ENCODE peak calls at places on chromosomes 3 and 15, in ten cellular contexts. W, F, T, M, S, D, I, G, O and L are unnamed samples.
A peak's percentile ranks its signal among the peaks of the same experiment; 100 is the strongest.

GRCh38 chr3:52240886-52241244 is 1.9 kb upstream of the TWF2 start:
- DNase-seq in W (no peak), F (no peak), T (no peak), M (no peak), S (no peak), D (no peak), I (no peak), G (no peak), O (no peak), L (no peak)

GRCh38 chr15:39301589-39301999 is 279.3 kb upstream of the THBS1 start:
- DNase-seq in W (no peak), F (peak; percentile 16), T (no peak), M (no peak), S (no peak), D (peak; percentile 75), I (no peak), G (peak; percentile 72), O (no peak), L (no peak)

GRCh38 chr15:89077750-89078149 is 10.5 kb upstream of the ABHD2 start:
- DNase-seq in W (no peak), F (no peak), T (no peak), M (no peak), S (no peak), D (no peak), I (no peak), G (no peak), O (no peak), L (no peak)

GRCh38 chr3:55592572-55592971 is 105.5 kb upstream of the WNT5A start:
- DNase-seq in W (no peak), F (no peak), T (no peak), M (no peak), S (no peak), D (no peak), I (no peak), G (peak; percentile 68), O (no peak), L (no peak)

GRCh38 chr15:99909914-99910313 is 176.7 kb upstream of the LYSMD4 start:
- DNase-seq in W (no peak), F (no peak), T (no peak), M (peak; percentile 9), S (no peak), D (peak; percentile 15), I (no peak), G (no peak), O (no peak), L (peak; percentile 80)

GRCh38 chr3:128969993-128970740 is 23.7 kb downstream of the CFAP92 start:
- DNase-seq in W (peak; percentile 31), F (peak; percentile 51), T (no peak), M (peak; percentile 25), S (peak; percentile 63), D (peak; percentile 63), I (peak; percentile 35), G (peak; percentile 17), O (no peak), L (peak; percentile 83)

GRCh38 chr3:173371848-173372487 is 25.6 kb upstream of the NLGN1 start:
- DNase-seq in W (peak; percentile 33), F (peak; percentile 30), T (no peak), M (no peak), S (no peak), D (peak; percentile 58), I (no peak), G (peak; percentile 30), O (peak; percentile 22), L (peak; percentile 71)

GRCh38 chr3:196235452-196236122 is 19.3 kb downstream of the SLC51A start:
- DNase-seq in W (no peak), F (no peak), T (no peak), M (no peak), S (no peak), D (no peak), I (no peak), G (no peak), O (no peak), L (no peak)

GRCh38 chr15:42148808-42149492 is 7.5 kb downstream of the PLA2G4F start:
- DNase-seq in W (no peak), F (no peak), T (peak; percentile 41), M (no peak), S (no peak), D (no peak), I (no peak), G (no peak), O (no peak), L (no peak)

GRCh38 chr3:172210355-172210754 is 171.0 kb downstream of the FNDC3B start:
- DNase-seq in W (no peak), F (no peak), T (peak; percentile 79), M (no peak), S (no peak), D (peak; percentile 46), I (no peak), G (peak; percentile 76), O (no peak), L (no peak)

GRCh38 chr3:108283989-108284388 is 12.4 kb upstream of the HHLA2 start:
- DNase-seq in W (no peak), F (no peak), T (no peak), M (no peak), S (no peak), D (no peak), I (no peak), G (no peak), O (no peak), L (no peak)
- H3K27ac ChIP-seq in W (no peak overlapping the region), F (no peak overlapping the region), T (no peak overlapping the region), M (no peak overlapping the region), S (no peak overlapping the region), D (no peak overlapping the region), I (peak overlapping the region; percentile 58), G (no peak overlapping the region), O (no peak overlapping the region), L (no peak overlapping the region)

DNA sequence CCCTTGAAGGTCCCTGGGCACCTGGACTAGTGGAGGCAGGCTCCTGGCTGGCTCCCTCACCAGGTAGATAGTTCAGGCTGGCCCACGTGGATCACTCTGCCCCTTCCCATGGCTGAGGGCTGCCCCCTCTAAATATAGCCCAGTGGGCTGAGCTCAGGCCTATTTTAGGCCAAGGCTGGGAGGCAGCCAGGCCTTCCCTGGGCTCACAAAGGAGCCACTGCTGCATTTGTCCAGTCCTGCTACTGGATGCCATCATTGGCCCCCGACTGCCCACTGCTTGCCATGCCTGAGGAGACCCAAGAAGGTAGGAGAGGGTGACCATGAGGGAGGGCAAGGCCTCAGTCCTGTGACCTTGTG is at the start of gene LSMEM2:
- DNase-seq in W (no peak), F (no peak), T (no peak), M (no peak), S (no peak), D (no peak), I (no peak), G (no peak), O (no peak), L (no peak)
- H3K27ac ChIP-seq in W (peak within 1 kb of the TSS; percentile 27), F (peak within 1 kb of the TSS; percentile 16), T (peak within 1 kb of the TSS; percentile 67), M (no peak within 1 kb of the TSS), S (no peak within 1 kb of the TSS), D (peak within 1 kb of the TSS; percentile 76), I (no peak within 1 kb of the TSS), G (no peak within 1 kb of the TSS), O (no peak within 1 kb of the TSS), L (peak within 1 kb of the TSS; percentile 32)

GRCh38 chr15:31225356-31225955 is 101.2 kb upstream of the KLF13 start:
- DNase-seq in W (no peak), F (no peak), T (no peak), M (no peak), S (no peak), D (no peak), I (no peak), G (no peak), O (no peak), L (no peak)

GRCh38 chr15:31221936-31222515 is 104.6 kb upstream of the KLF13 start:
- DNase-seq in W (no peak), F (no peak), T (no peak), M (no peak), S (no peak), D (no peak), I (no peak), G (no peak), O (no peak), L (peak; percentile 64)

GRCh38 chr15:31222769-31223345 is 103.8 kb upstream of the KLF13 start:
- DNase-seq in W (no peak), F (no peak), T (no peak), M (no peak), S (no peak), D (no peak), I (no peak), G (no peak), O (no peak), L (no peak)

GRCh38 chr15:31226011-31226410 is 100.6 kb upstream of the KLF13 start:
- DNase-seq in W (no peak), F (no peak), T (no peak), M (no peak), S (no peak), D (no peak), I (no peak), G (no peak), O (no peak), L (no peak)

DNA sequence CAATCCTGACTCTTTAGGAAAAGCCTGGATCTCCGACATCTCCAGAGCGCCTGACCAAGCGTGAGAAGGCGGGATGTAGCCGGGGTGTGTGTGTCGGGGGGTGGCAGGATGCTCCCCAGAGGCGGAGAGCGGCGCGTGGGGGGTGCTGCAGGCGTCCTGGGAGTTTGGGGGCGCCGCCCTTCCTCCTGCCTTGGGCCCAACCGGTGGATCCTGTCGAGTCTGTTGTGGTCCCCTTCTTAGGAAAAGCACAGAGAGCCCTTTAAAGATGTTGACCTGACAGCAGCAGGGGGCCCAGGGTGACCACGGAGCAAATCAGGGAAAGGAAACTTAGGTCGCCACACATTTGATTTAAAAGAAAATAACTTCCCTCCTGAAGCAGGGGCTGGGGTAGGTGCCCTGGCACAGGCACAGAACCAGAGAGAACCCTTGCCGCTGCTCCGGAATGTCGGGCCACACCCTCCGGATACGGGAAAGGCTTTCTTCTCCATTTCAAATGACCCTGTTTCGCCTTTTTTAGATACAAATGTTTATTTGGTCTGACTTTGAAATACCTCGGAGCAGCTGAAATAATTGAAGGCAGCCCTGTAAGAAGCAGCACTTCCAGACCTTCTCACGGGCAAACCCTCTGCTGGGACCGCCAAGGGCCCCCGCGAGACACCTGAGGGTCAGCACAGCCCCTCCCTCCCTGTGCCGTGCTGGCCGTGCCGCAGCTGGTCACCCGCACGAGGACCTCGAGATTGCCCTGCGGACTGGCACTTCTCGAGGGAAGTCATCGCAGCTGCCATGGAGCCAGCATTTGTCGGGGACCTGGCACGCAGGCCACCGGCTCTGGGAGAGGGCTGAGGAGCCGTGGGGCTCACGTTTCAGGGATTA is 102.9 kb upstream of the KLF13 start:
- DNase-seq in W (no peak), F (no peak), T (no peak), M (no peak), S (no peak), D (no peak), I (no peak), G (no peak), O (no peak), L (no peak)
- H3K27ac ChIP-seq in W (peak overlapping the region; percentile 13), F (no peak overlapping the region), T (no peak overlapping the region), M (no peak overlapping the region), S (no peak overlapping the region), D (no peak overlapping the region), I (no peak overlapping the region), G (no peak overlapping the region), O (no peak overlapping the region), L (no peak overlapping the region)

DNA sequence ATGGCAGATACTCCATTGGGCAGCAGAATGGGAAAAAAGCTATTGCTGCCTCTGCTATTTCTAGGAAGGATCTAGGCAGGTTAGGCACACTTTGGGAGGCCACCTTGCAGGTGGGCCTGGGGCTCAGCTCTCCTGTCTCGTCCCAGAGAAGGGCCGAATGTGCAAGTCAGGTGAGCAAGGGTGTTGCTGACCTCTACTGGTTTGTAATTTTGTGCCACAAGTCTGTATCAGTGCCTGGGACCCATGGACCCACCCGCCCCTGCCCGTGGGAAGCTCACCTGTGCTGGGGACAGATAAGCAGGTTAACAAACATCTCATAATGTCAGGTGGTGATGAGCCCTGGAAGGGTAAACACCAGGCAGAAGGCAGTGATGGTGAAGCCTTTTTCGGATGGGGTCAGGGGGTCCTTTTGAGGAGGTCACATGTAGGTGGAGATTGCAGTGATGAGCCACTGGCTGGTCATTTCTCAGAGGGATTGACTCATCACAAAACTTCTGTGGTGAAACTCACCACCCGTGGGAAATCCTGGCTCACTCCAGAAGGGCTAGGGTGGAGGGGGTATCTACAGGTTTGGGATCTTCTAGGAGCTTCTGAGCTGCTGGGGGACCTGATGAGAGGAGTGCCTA is 161.3 kb downstream of the KLF13 start:
- DNase-seq in W (peak; percentile 18), F (no peak), T (no peak), M (no peak), S (no peak), D (peak; percentile 15), I (no peak), G (peak; percentile 10), O (peak; percentile 40), L (peak; percentile 59)
- H3K27ac ChIP-seq in W (peak overlapping the region; percentile 90), F (peak overlapping the region; percentile 33), T (peak overlapping the region; percentile 81), M (no peak overlapping the region), S (no peak overlapping the region), D (no peak overlapping the region), I (peak overlapping the region; percentile 66), G (peak overlapping the region; percentile 66), O (no peak overlapping the region), L (no peak overlapping the region)